ENCODE peak calls at places on chromosome 19, in five cellular contexts. T is endodermal cell; G is fibroblast of lung; A is PC-3; U is naive thymus-derived CD4-positive, alpha-beta T cell. C is an unnamed sample. For H3K4me1, the result is how much of the 10 kb centered on the place peaks cover.

GRCh38 chr19:58252102-58252685 is 23.5 kb downstream of the ZNF544 start:
- DNase-seq in T (no peak), G (no peak), A (peak), U (no peak), C (peak)

GRCh38 chr19:52923782-52924593 is 760 bp upstream of the ZNF888 start:
- DNase-seq in T (peak), G (peak), A (peak), U (no peak), C (peak)

GRCh38 chr19:55686311-55687050 is 11.5 kb downstream of the EPN1 start:
- DNase-seq in T (no peak), G (no peak), A (no peak), U (no peak), C (no peak)

GRCh38 chr19:33395561-33396550 is 22.3 kb downstream of the CEBPG start:
- DNase-seq in T (no peak), G (peak), A (no peak), U (no peak), C (no peak)

GRCh38 chr19:54427586-54427985 is 12.3 kb downstream of the TTYH1 start:
- DNase-seq in T (no peak), G (no peak), A (no peak), U (no peak), C (no peak)

GRCh38 chr19:18021121-18021755 is 13.3 kb downstream of the ARRDC2 start:
- DNase-seq in T (no peak), G (peak), A (peak), U (peak), C (no peak)

GRCh38 chr19:10625003-10625761 is at the start of gene SLC44A2:
- DNase-seq in T (peak), G (peak), A (peak), U (no peak), C (peak)

GRCh38 chr19:42290523-42291436 is 11.2 kb upstream of the PRR19 start:
- DNase-seq in T (peak), G (no peak), A (no peak), U (peak), C (peak)

GRCh38 chr19:14786421-14786851 is 8.1 kb upstream of the ADGRE2 start:
- DNase-seq in T (peak), G (peak), A (peak), U (no peak), C (no peak)

GRCh38 chr19:31528261-31528660 is 179.0 kb upstream of the TSHZ3 start:
- DNase-seq in T (peak), G (no peak), A (no peak), U (no peak), C (no peak)

GRCh38 chr19:54436031-54436523 is 12.9 kb upstream of the LENG8 start:
- DNase-seq in T (peak), G (no peak), A (no peak), U (peak), C (no peak)

GRCh38 chr19:35642312-35642711 is 767 bp downstream of the ETV2 start:
- DNase-seq in T (peak), G (no peak), A (no peak), U (no peak), C (no peak)

GRCh38 chr19:58439576-58440554 is at the start of gene ZNF132:
- DNase-seq in T (peak), G (peak), A (no peak), U (peak), C (no peak)

GRCh38 chr19:30711296-30711695 is 339.1 kb downstream of the ZNF536 start:
- DNase-seq in T (no peak), G (no peak), A (no peak), U (no peak), C (no peak)

GRCh38 chr19:58279042-58279924 is 528 bp downstream of the ZNF8 start:
- DNase-seq in T (peak), G (peak), A (peak), U (peak), C (peak)

GRCh38 chr19:11288349-11288748 is 7.6 kb upstream of the TSPAN16 start:
- DNase-seq in T (no peak), G (peak), A (peak), U (no peak), C (no peak)

GRCh38 chr19:54162241-54162805 is 2.8 kb upstream of the LENG1 start:
- DNase-seq in T (peak), G (peak), A (peak), U (peak), C (peak)

GRCh38 chr19:10808937-10809655 is 26.9 kb downstream of the TMED1 start:
- DNase-seq in T (no peak), G (peak), A (peak), U (no peak), C (no peak)

GRCh38 chr19:34457446-34457845 is 24.1 kb upstream of the WTIP start:
- DNase-seq in T (no peak), G (no peak), A (no peak), U (no peak), C (no peak)

GRCh38 chr19:41226053-41226873 is 7.2 kb downstream of the AXL start:
- DNase-seq in T (peak), G (peak), A (peak), U (peak), C (peak)

GRCh38 chr19:48461651-48461981 is 6.2 kb downstream of the KCNJ14 start:
- DNase-seq in T (no peak), G (no peak), A (no peak), U (no peak), C (no peak)

GRCh38 chr19:15453906-15454305 is 4.2 kb upstream of the WIZ start:
- DNase-seq in T (no peak), G (no peak), A (no peak), U (no peak), C (no peak)

GRCh38 chr19:51108066-51108804 is at the start of gene CTU1:
- DNase-seq in T (peak), G (peak), A (peak), U (peak), C (peak)
- H3K4me1 ChIP-seq in T (under half), G (under half), A (under half), U (under half), C (under half)

GRCh38 chr19:39427707-39428106 is 8.0 kb downstream of the RPS16 start:
- DNase-seq in T (no peak), G (no peak), A (no peak), U (no peak), C (no peak)

GRCh38 chr19:39425744-39426143 is 10.0 kb downstream of the RPS16 start:
- DNase-seq in T (no peak), G (no peak), A (no peak), U (no peak), C (no peak)

GRCh38 chr19:39426170-39426569 is 9.6 kb downstream of the RPS16 start:
- DNase-seq in T (peak), G (no peak), A (no peak), U (no peak), C (no peak)

GRCh38 chr19:39430675-39431593 is 4.8 kb downstream of the RPS16 start:
- DNase-seq in T (peak), G (peak), A (peak), U (no peak), C (peak)

DNA sequence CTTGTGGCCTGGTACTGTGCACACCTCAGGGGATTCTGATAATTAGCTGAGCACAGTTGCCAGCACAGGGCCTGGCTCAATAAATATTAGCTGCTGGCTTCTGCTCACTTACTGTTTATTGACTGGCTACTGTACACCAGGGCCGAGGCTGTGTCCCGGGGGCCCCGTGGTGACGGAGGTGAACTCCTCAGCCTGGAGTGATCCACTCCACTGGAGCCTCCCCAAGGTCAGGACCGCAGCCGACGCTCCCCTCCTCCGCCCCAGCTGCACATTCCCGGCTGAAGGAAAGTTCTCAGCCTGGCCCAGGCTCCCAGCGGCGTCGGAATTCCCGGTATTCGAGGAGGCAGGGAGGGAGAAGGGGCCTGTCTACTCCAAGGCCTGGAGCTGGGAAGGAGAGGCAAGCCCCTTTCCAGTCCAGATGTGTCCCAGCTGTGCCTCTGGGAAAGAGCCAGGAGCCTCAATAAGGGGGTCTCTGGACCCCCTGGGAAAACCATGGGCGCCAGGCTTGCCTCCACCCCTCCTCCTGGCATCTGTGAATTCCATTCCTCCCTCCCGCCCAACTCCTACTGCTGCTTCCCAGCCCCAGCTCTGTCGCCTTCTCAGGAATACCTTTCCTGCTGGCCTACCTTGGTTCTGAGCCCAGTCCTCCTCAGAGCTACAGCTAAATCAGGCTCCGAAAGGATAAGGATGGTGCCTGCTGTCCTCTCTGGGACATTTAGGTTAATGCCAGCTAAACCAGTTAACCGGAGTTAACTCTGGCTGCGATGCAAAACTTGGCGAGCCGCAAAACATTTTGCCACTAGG is 7.2 kb downstream of the RPS16 start:
- DNase-seq in T (peak), G (peak), A (no peak), U (no peak), C (peak)
- H3K4me1 ChIP-seq in T (under half), G (under half), A (under half), U (under half), C (under half)

GRCh38 chr19:1850809-1851544 is 2.7 kb upstream of the REXO1 start:
- DNase-seq in T (peak), G (no peak), A (peak), U (no peak), C (no peak)
- H3K4me1 ChIP-seq in T (under half), G (under half), A (under half), U (under half), C (under half)

GRCh38 chr19:5628470-5628869 is 5.6 kb downstream of the SAFB start:
- DNase-seq in T (no peak), G (peak), A (no peak), U (no peak), C (no peak)

GRCh38 chr19:5628919-5629481 is 6.1 kb downstream of the SAFB start:
- DNase-seq in T (no peak), G (no peak), A (no peak), U (no peak), C (no peak)

GRCh38 chr19:5625641-5626040 is 2.8 kb downstream of the SAFB start:
- DNase-seq in T (no peak), G (no peak), A (no peak), U (no peak), C (no peak)

GRCh38 chr19:5624741-5625140 is 1.9 kb downstream of the SAFB start:
- DNase-seq in T (no peak), G (no peak), A (no peak), U (no peak), C (no peak)

DNA sequence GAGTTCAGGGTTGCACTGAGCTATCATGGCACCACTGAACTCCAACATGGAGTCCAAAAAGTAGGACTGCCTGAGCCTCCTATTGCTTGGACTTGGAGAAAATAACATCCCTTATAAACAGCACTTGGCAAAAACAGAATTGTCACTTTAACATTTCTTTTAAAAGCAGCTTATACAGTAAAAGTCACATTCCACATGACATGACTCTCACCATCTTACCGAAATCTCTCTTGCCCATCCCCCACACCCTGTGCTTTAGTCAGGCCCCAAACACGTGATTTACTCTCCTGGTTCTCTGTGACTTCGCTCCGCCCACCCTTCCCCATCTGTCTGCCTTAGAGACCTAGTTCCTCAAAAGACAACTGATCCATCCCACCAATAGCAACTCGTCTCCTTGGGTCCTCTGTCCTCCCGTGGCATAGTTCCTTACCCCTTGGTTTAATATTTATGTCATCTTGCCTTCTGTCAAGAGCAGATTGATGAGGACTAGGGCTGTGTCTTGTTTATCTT is 4.6 kb downstream of the SAFB start:
- DNase-seq in T (peak), G (peak), A (no peak), U (no peak), C (no peak)
- H3K4me1 ChIP-seq in T (under half), G (under half), A (under half), U (half or more), C (under half)